ENCODE peak calls at places on chromosomes 13 and 19, in six cellular contexts. F, V, G, Y, A and U are unnamed samples.
A peak's percentile ranks its signal among the peaks of the same experiment; 100 is the strongest.

GRCh38 chr19:3190921-3191805 is 5.4 kb downstream of the NCLN start:
- DNase-seq in V (no peak), Y (no peak), F (no peak), A (no peak), G (no peak), U (no peak)

GRCh38 chr19:17469371-17470203 is 737 bp upstream of the SLC27A1 start:
- DNase-seq in Y (peak; percentile 86), V (peak; percentile 57), G (peak; percentile 88), F (peak; percentile 89), A (peak; percentile 95), U (peak; percentile 87)

GRCh38 chr13:40640845-40641458 is 25.5 kb downstream of the FOXO1 start:
- DNase-seq in A (no peak), F (no peak), V (no peak), G (no peak), Y (no peak), U (no peak)

GRCh38 chr13:50130686-50131051 is 115.4 kb downstream of the KCNRG start:
- DNase-seq in V (peak; percentile 8), Y (no peak), G (peak; percentile 75), F (peak; percentile 47), A (peak; percentile 67), U (no peak)

GRCh38 chr19:49593233-49594113 is 2.5 kb downstream of the PRR12 start:
- DNase-seq in V (peak; percentile 100), F (peak; percentile 89), A (peak; percentile 95), Y (peak; percentile 76), G (peak; percentile 99), U (no peak)

GRCh38 chr19:38877781-38878574 is at the start of gene RINL:
- DNase-seq in Y (no peak), F (no peak), A (no peak), V (no peak), G (peak; percentile 49), U (no peak)

GRCh38 chr19:50728084-50728737 is 5.0 kb downstream of the CLEC11A start:
- DNase-seq in V (no peak), A (peak; percentile 95), G (peak; percentile 79), Y (no peak), F (peak; percentile 75), U (peak; percentile 20)

GRCh38 chr19:31274266-31274963 is 74.8 kb downstream of the TSHZ3 start:
- DNase-seq in A (no peak), G (no peak), Y (no peak), V (no peak), F (no peak), U (no peak)

GRCh38 chr19:50772408-50773311 is 2.4 kb downstream of the GPR32 start:
- DNase-seq in F (peak; percentile 24), G (peak; percentile 68), Y (no peak), V (no peak), A (no peak), U (no peak)

GRCh38 chr13:91719033-91719432 is 320.6 kb downstream of the GPC5 start:
- DNase-seq in G (no peak), Y (no peak), A (no peak), V (no peak), F (peak; percentile 14), U (no peak)

GRCh38 chr19:14118165-14119051 is 846 bp upstream of the PRKACA start:
- DNase-seq in V (no peak), G (peak; percentile 42), A (peak; percentile 68), F (peak; percentile 75), Y (no peak), U (peak; percentile 71)

GRCh38 chr13:84844473-84844872 is 954.7 kb downstream of the SLITRK6 start:
- DNase-seq in G (peak; percentile 32), Y (no peak), V (peak; percentile 0), A (no peak), F (no peak), U (peak; percentile 1)

GRCh38 chr13:28822161-28822560 is 2.0 kb downstream of the MTUS2 start:
- DNase-seq in V (no peak), G (no peak), A (no peak), Y (no peak), F (no peak), U (no peak)

GRCh38 chr13:28337196-28338045 is 157.5 kb downstream of the FLT1 start:
- DNase-seq in F (peak; percentile 89), V (no peak), G (no peak), A (no peak), Y (no peak), U (no peak)

GRCh38 chr13:38346764-38347163 is 2.9 kb upstream of the UFM1 start:
- DNase-seq in V (no peak), G (no peak), F (no peak), A (no peak), Y (no peak), U (no peak)

GRCh38 chr19:19372656-19373416 is 32.6 kb upstream of the GATAD2A start:
- DNase-seq in V (peak; percentile 8), A (no peak), Y (no peak), G (no peak), F (peak; percentile 45), U (peak; percentile 90)

GRCh38 chr13:98549728-98550317 is 27.1 kb downstream of the STK24 start:
- DNase-seq in F (peak; percentile 60), A (no peak), V (no peak), G (no peak), Y (no peak), U (no peak)

GRCh38 chr13:69970521-69970920 is 137.1 kb upstream of the ATXN8OS start:
- DNase-seq in F (no peak), G (no peak), A (no peak), Y (no peak), V (no peak), U (no peak)

GRCh38 chr13:59111711-59112110 is 1052.0 kb downstream of the DIAPH3 start:
- DNase-seq in Y (no peak), F (peak; percentile 86), G (no peak), A (no peak), V (no peak), U (no peak)

GRCh38 chr13:60707878-60708277 is 310.9 kb downstream of the TDRD3 start:
- DNase-seq in A (no peak), F (no peak), V (no peak), Y (no peak), G (no peak), U (no peak)

GRCh38 chr19:53875602-53876340 is 6.2 kb upstream of the PRKCG start:
- DNase-seq in A (no peak), Y (no peak), V (no peak), G (no peak), F (no peak), U (no peak)

GRCh38 chr19:47112664-47113445 is 721 bp downstream of the ZC3H4 start:
- DNase-seq in F (peak; percentile 99), G (peak; percentile 92), V (peak; percentile 99), Y (peak; percentile 100), A (peak; percentile 99), U (peak; percentile 96)

GRCh38 chr19:45972081-45972943 is 1.4 kb downstream of the NOVA2 start:
- DNase-seq in G (peak; percentile 56), Y (no peak), F (no peak), V (no peak), A (peak; percentile 56), U (no peak)

GRCh38 chr19:4555657-4556561 is 3.6 kb downstream of the SEMA6B start:
- DNase-seq in V (peak; percentile 57), F (no peak), G (peak; percentile 77), A (peak; percentile 79), Y (no peak), U (no peak)

GRCh38 chr13:20828540-20829364 is 55.0 kb upstream of the EEF1AKMT1 start:
- DNase-seq in Y (peak; percentile 26), G (peak; percentile 27), A (no peak), F (peak; percentile 64), V (peak; percentile 3), U (peak; percentile 38)

GRCh38 chr13:26679411-26679810 is 81.2 kb downstream of the GPR12 start:
- DNase-seq in F (peak; percentile 81), Y (no peak), A (no peak), G (no peak), V (no peak), U (no peak)

GRCh38 chr19:3283886-3284657 is 59.6 kb downstream of the CELF5 start:
- DNase-seq in A (no peak), G (no peak), F (no peak), Y (no peak), V (no peak), U (no peak)

DNA sequence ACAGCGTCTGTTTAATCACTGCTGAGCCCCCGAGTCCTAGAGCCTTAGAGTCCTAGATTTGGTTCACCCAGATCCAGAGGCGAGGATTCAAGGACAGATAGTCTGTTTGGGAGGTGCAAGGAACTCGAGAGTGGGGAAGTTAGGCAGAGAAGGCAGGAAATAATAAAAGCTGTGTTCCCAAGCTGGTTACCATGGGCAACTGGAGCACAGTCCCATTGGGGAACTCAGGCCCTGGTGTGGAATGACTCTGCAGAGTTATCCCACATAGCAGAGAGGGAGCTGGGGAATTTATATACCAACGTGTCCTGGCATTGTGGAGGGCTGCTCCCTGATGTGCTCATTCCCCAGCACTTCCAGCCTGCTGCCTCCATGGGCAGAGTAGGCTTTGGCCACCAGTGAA is 9.7 kb downstream of the IGSF23 start:
- DNase-seq in Y (no peak), A (no peak), G (no peak), F (peak; percentile 45), V (no peak), U (no peak)
- TF ChIP-seq RAD21 in Y (no peak), A (no peak), G (no peak), F (no peak), V (no peak), U (no peak)

GRCh38 chr19:41324231-41324702 is 14.3 kb downstream of the CCDC97 start:
- DNase-seq in G (no peak), V (no peak), A (no peak), Y (no peak), F (no peak), U (no peak)

GRCh38 chr19:41323430-41324125 is 13.6 kb downstream of the CCDC97 start:
- DNase-seq in G (peak; percentile 84), V (peak; percentile 93), F (peak; percentile 98), Y (no peak), A (no peak), U (peak; percentile 87)

GRCh38 chr19:41325640-41325946 is 15.6 kb downstream of the CCDC97 start:
- DNase-seq in V (no peak), Y (no peak), F (no peak), A (peak; percentile 52), G (no peak), U (no peak)

GRCh38 chr19:41325947-41326706 is 16.2 kb downstream of the CCDC97 start:
- DNase-seq in F (peak; percentile 80), G (peak; percentile 81), V (no peak), Y (no peak), A (peak; percentile 53), U (peak; percentile 56)

GRCh38 chr19:41324921-41325639 is 15.1 kb downstream of the CCDC97 start:
- DNase-seq in V (peak; percentile 83), F (peak; percentile 90), A (peak; percentile 83), G (peak; percentile 81), Y (no peak), U (peak; percentile 82)
- TF ChIP-seq RAD21 in V (no peak), F (no peak), A (no peak), G (no peak), Y (no peak), U (no peak)

GRCh38 chr13:44801990-44802389 is 187.3 kb downstream of the NUFIP1 start:
- DNase-seq in G (no peak), A (no peak), V (no peak), F (peak; percentile 89), Y (no peak), U (no peak)
- TF ChIP-seq RAD21 in G (no peak), A (no peak), V (no peak), F (peak; percentile 17), Y (no peak), U (no peak)

DNA sequence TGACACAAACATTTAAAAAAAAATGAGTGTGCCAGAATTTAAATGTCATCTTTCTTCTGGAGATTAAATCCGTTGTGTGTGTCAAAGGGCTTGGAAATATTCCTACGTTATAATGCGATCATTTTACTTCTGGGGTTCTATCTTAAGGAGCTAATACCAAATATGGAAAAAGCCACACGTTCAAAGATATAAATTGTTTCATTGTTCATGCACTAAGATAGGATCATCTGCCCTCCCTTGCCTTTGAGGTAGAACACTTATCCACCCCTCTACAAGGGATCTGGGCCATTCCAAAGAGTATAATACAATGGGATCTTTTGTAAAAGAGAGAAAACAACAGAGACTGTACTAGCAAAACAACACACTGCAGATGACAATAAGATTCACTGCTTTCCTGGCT is 64.9 kb downstream of the ANKRD10 start:
- DNase-seq in V (no peak), Y (no peak), A (no peak), G (no peak), F (no peak), U (no peak)
- TF ChIP-seq RAD21 in V (no peak), Y (no peak), A (no peak), G (no peak), F (no peak), U (no peak)